ENCODE peak calls at places on chromosomes 16 and 17, in ten cellular contexts. Y, D, C, P, T, U, H, S, W and I are unnamed samples.

GRCh38 chr16:46947900-46948547 is 25.4 kb downstream of the DNAJA2 start:
- DNase-seq in U (no peak), P (no peak), H (no peak), Y (peak; percentile 53), T (no peak), C (no peak), S (no peak), D (peak; percentile 47), W (no peak), I (peak; percentile 51)

GRCh38 chr17:80453126-80453979 is 23.1 kb downstream of the NPTX1 start:
- DNase-seq in Y (peak; percentile 17), D (peak; percentile 31), H (no peak), C (no peak), P (no peak), S (no peak), U (no peak), W (no peak), T (no peak), I (no peak)

GRCh38 chr17:80382446-80382845 is 32.5 kb upstream of the ENDOV start:
- DNase-seq in C (no peak), U (no peak), T (no peak), D (no peak), Y (no peak), W (no peak), H (no peak), S (no peak), P (no peak), I (no peak)

GRCh38 chr17:66364508-66365203 is 62.2 kb downstream of the PRKCA start:
- DNase-seq in T (no peak), H (no peak), U (no peak), D (no peak), S (no peak), C (no peak), P (no peak), Y (no peak), W (no peak), I (no peak)

GRCh38 chr16:85266857-85267256 is 154.6 kb upstream of the CIBAR2 start:
- DNase-seq in S (no peak), W (no peak), D (no peak), C (no peak), U (no peak), H (no peak), P (no peak), T (no peak), Y (no peak), I (no peak)

GRCh38 chr16:7629571-7629970 is 296.9 kb downstream of the RBFOX1 start:
- DNase-seq in C (no peak), Y (no peak), W (no peak), S (no peak), D (no peak), U (no peak), P (no peak), H (no peak), T (no peak), I (no peak)

GRCh38 chr17:77579717-77580116 is 378.8 kb upstream of the TNRC6C start:
- DNase-seq in W (no peak), C (no peak), P (no peak), S (no peak), Y (no peak), U (no peak), H (peak; percentile 33), T (no peak), D (no peak), I (no peak)

GRCh38 chr16:46573008-46573833 is 48.0 kb downstream of the SHCBP1 start:
- DNase-seq in H (no peak), D (peak; percentile 34), T (no peak), W (no peak), C (no peak), S (no peak), U (no peak), Y (peak; percentile 58), P (no peak), I (no peak)

GRCh38 chr16:58088116-58088515 is 41.1 kb downstream of the CFAP20 start:
- DNase-seq in P (no peak), D (no peak), W (no peak), U (no peak), T (no peak), S (no peak), Y (no peak), C (no peak), H (no peak), I (no peak)

GRCh38 chr16:7679899-7680298 is 347.3 kb downstream of the RBFOX1 start:
- DNase-seq in H (no peak), D (no peak), Y (no peak), U (no peak), C (no peak), T (no peak), P (no peak), W (no peak), S (no peak), I (no peak)

DNA sequence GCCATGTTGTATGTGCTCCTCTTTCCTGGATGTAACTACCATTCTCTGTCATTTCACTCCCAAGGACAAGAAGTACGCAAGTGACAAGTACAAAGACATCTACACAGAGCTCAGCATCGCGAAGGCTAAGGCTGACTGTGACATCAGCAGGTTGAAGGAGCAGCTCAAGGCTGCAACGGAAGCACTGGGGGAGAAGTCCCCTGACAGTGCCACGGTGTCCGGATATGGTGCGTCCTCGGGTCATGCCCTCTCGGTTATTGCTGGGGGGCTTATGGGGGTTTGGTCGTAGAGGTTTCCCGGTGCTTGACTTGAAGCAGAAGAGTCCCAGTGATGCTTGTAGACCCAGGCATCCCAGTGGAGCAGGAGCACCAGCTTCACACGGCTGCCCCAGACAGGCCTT is 28.9 kb downstream of the PLD6 start:
- DNase-seq in S (no peak), H (no peak), C (no peak), W (no peak), D (no peak), Y (no peak), U (no peak), P (no peak), T (no peak), I (no peak)
- H3K4me3 ChIP-seq in S (no peak overlapping the region), H (no peak overlapping the region), C (no peak overlapping the region), W (no peak overlapping the region), D (no peak overlapping the region), Y (no peak overlapping the region), U (no peak overlapping the region), P (no peak overlapping the region), T (no peak overlapping the region), I (no peak overlapping the region)

GRCh38 chr17:7476474-7476873 is 3.0 kb downstream of the ZBTB4 start:
- DNase-seq in W (no peak), C (no peak), Y (peak; percentile 77), D (peak; percentile 39), U (no peak), S (no peak), P (no peak), T (no peak), H (no peak), I (no peak)

GRCh38 chr17:7479139-7479388 is 367 bp downstream of the ZBTB4 start:
- DNase-seq in H (no peak), Y (no peak), T (no peak), W (no peak), D (no peak), U (no peak), C (no peak), P (no peak), S (no peak), I (no peak)

GRCh38 chr17:7476951-7477350 is 2.5 kb downstream of the ZBTB4 start:
- DNase-seq in W (no peak), C (no peak), U (no peak), T (no peak), H (no peak), D (no peak), P (no peak), Y (no peak), S (no peak), I (no peak)

GRCh38 chr17:7478276-7479138 is 924 bp downstream of the ZBTB4 start:
- DNase-seq in U (peak; percentile 49), T (peak; percentile 64), Y (peak; percentile 13), C (no peak), W (peak; percentile 77), H (peak; percentile 85), P (peak; percentile 64), S (peak; percentile 62), D (peak; percentile 48), I (no peak)

GRCh38 chr17:7477392-7478275 is 1.8 kb downstream of the ZBTB4 start:
- DNase-seq in Y (peak; percentile 11), W (peak; percentile 76), S (peak; percentile 28), H (peak; percentile 76), D (peak; percentile 96), T (no peak), U (no peak), P (peak; percentile 33), C (no peak), I (no peak)
- H3K4me3 ChIP-seq in Y (peak overlapping the region; percentile 79), W (peak overlapping the region; percentile 93), S (peak overlapping the region; percentile 99), H (peak overlapping the region; percentile 90), D (peak overlapping the region; percentile 68), T (peak overlapping the region; percentile 98), U (peak overlapping the region; percentile 94), P (peak overlapping the region; percentile 93), C (peak overlapping the region; percentile 96), I (no peak overlapping the region)

DNA sequence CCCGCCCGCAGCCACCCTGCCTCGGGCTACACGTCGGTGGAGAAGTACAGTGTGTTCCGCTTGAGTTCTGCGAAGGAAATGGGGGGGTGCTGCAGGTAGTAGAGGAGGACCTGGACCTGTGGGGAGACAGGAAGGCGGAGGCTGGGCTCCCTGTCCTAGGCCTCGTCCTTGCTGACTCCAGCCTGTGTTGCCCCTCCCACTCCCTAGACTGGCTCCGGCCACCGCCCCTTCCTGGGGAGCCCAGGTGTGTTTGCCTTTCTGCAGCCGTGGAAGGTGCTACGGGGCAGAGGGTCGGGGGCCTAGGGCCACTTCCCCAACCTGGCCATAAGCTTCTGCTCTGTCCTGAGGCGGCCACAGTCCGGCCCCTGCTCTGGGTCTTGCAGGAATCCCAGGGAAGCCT is 9.1 kb downstream of the TIMM22 start:
- DNase-seq in P (peak; percentile 71), Y (no peak), T (no peak), U (no peak), S (peak; percentile 59), W (peak; percentile 54), H (no peak), C (peak; percentile 77), D (no peak), I (peak; percentile 41)
- H3K4me3 ChIP-seq in P (no peak overlapping the region), Y (no peak overlapping the region), T (no peak overlapping the region), U (no peak overlapping the region), S (no peak overlapping the region), W (no peak overlapping the region), H (no peak overlapping the region), C (peak overlapping the region; percentile 23), D (no peak overlapping the region), I (peak overlapping the region; percentile 57)

DNA sequence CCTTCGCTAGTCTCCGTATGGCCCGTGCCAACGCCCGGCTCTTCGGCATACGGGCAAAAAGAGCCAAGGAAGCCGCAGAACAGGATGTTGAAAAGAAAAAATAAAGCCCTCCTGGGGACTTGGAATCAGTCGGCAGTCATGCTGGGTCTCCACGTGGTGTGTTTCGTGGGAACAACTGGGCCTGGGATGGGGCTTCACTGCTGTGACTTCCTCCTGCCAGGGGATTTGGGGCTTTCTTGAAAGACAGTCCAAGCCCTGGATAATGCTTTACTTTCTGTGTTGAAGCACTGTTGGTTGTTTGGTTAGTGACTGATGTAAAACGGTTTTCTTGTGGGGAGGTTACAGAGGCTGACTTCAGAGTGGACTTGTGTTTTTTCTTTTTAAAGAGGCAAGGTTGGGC is 2.5 kb downstream of the RPL13 start:
- DNase-seq in S (no peak), U (no peak), C (no peak), Y (no peak), T (no peak), D (no peak), H (no peak), W (no peak), P (no peak), I (no peak)
- H3K4me3 ChIP-seq in S (no peak overlapping the region), U (no peak overlapping the region), C (no peak overlapping the region), Y (peak overlapping the region; percentile 99), T (no peak overlapping the region), D (no peak overlapping the region), H (no peak overlapping the region), W (no peak overlapping the region), P (no peak overlapping the region), I (no peak overlapping the region)